ENCODE peak calls at places on chromosome 15, in eight cellular contexts. Q is right cardiac atrium, K is upper lobe of right lung, X is sigmoid colon, S is breast epithelium, W is thoracic aorta, H is heart left ventricle, V is neuronal stem cell. U is an unnamed sample. For H3K4me1 and H3K9me3, the result is how much of the 10 kb centered on the place peaks cover.

GRCh38 chr15:101567089-101567488 is 77.6 kb upstream of the PCSK6 start:
- DNase-seq in S (no peak), V (no peak), W (no peak), H (no peak), X (no peak), Q (no peak), K (no peak), U (no peak)

GRCh38 chr15:90934256-90934948 is 683 bp upstream of the UNC45A start:
- DNase-seq in H (peak), S (peak), X (peak), V (peak), W (no peak), Q (peak), K (peak), U (peak)

GRCh38 chr15:29612096-29612495 is 210.2 kb downstream of the TJP1 start:
- DNase-seq in S (no peak), X (no peak), W (no peak), V (no peak), Q (no peak), K (no peak), H (no peak), U (no peak)

GRCh38 chr15:33022629-33023028 is 171.9 kb downstream of the FMN1 start:
- DNase-seq in X (peak), K (peak), Q (peak), V (no peak), H (peak), S (peak), W (no peak), U (no peak)

GRCh38 chr15:94375997-94376396 is 144.6 kb downstream of the MCTP2 start:
- DNase-seq in K (no peak), Q (no peak), X (no peak), H (no peak), W (no peak), V (no peak), S (no peak), U (no peak)

GRCh38 chr15:28914046-28914445 is 28.3 kb downstream of the APBA2 start:
- DNase-seq in S (no peak), V (no peak), X (no peak), W (no peak), Q (no peak), H (no peak), K (peak), U (no peak)

GRCh38 chr15:58146734-58147133 is 8.6 kb downstream of the AQP9 start:
- DNase-seq in W (no peak), S (no peak), Q (no peak), V (no peak), H (no peak), X (no peak), K (no peak), U (no peak)

GRCh38 chr15:64681424-64682024 is 93.9 kb downstream of the RBPMS2 start:
- DNase-seq in K (no peak), S (no peak), V (peak), H (no peak), W (no peak), Q (no peak), X (no peak), U (peak)

GRCh38 chr15:57031605-57032004 is 113.2 kb downstream of the TCF12 start:
- DNase-seq in X (peak), K (no peak), H (peak), W (no peak), S (no peak), V (no peak), Q (no peak), U (no peak)

GRCh38 chr15:50624616-50625168 is 61.9 kb downstream of the TRPM7 start:
- DNase-seq in K (no peak), W (no peak), H (no peak), Q (no peak), X (no peak), S (no peak), V (no peak), U (no peak)

GRCh38 chr15:63969652-63970421 is 76.4 kb downstream of the DAPK2 start:
- DNase-seq in Q (no peak), K (peak), S (no peak), W (no peak), X (no peak), H (peak), V (no peak), U (peak)

GRCh38 chr15:35362195-35362829 is 183.7 kb downstream of the DPH6 start:
- DNase-seq in W (no peak), S (no peak), X (no peak), V (no peak), Q (no peak), K (no peak), H (peak), U (no peak)

GRCh38 chr15:29854413-29854812 is 32.1 kb upstream of the TJP1 start:
- DNase-seq in Q (no peak), H (no peak), X (no peak), S (no peak), V (no peak), W (no peak), K (no peak), U (no peak)

GRCh38 chr15:31843426-31844055 is 186.8 kb upstream of the CHRNA7 start:
- DNase-seq in S (no peak), H (no peak), X (no peak), K (no peak), V (no peak), W (no peak), Q (no peak), U (no peak)

GRCh38 chr15:55627730-55628368 is 39.7 kb upstream of the PYGO1 start:
- DNase-seq in Q (no peak), H (no peak), X (no peak), W (no peak), K (no peak), S (no peak), V (no peak), U (no peak)

GRCh38 chr15:49116108-49116507 is 39.3 kb downstream of the COPS2 start:
- DNase-seq in X (no peak), K (no peak), H (no peak), W (no peak), V (no peak), Q (no peak), S (no peak), U (no peak)

GRCh38 chr15:55921744-55922143 is 71.7 kb downstream of the NEDD4 start:
- DNase-seq in S (no peak), W (no peak), V (no peak), Q (no peak), K (no peak), X (no peak), H (no peak), U (no peak)

GRCh38 chr15:39641187-39641889 is 60.5 kb downstream of the THBS1 start:
- DNase-seq in K (no peak), Q (no peak), V (no peak), W (no peak), S (no peak), X (no peak), H (no peak), U (no peak)

GRCh38 chr15:73357999-73358665 is 10.6 kb downstream of the HCN4 start:
- DNase-seq in S (no peak), K (no peak), H (no peak), W (no peak), V (no peak), Q (peak), X (no peak), U (peak)

GRCh38 chr15:77014137-77015081 is 19.5 kb downstream of the PSTPIP1 start:
- DNase-seq in H (no peak), W (no peak), S (no peak), V (no peak), X (no peak), K (peak), Q (peak), U (no peak)

GRCh38 chr15:57216288-57216687 is 160.0 kb upstream of the CGNL1 start:
- DNase-seq in K (no peak), S (no peak), V (no peak), H (no peak), W (no peak), Q (no peak), X (no peak), U (no peak)

GRCh38 chr15:80106051-80106450 is 46.6 kb downstream of the ZFAND6 start:
- DNase-seq in V (no peak), Q (no peak), X (no peak), K (no peak), H (no peak), S (no peak), W (no peak), U (no peak)

GRCh38 chr15:81950841-81951414 is 94.9 kb downstream of the MEX3B start:
- DNase-seq in Q (no peak), V (no peak), S (no peak), X (no peak), K (no peak), W (no peak), H (no peak), U (no peak)

GRCh38 chr15:43514241-43515057 is 3.0 kb upstream of the MAP1A start:
- DNase-seq in V (no peak), X (no peak), K (peak), S (no peak), W (no peak), Q (peak), H (peak), U (no peak)

GRCh38 chr15:75193976-75194375 is 7.7 kb upstream of the C15orf39 start:
- DNase-seq in X (no peak), H (no peak), Q (peak), S (no peak), V (no peak), K (no peak), W (no peak), U (no peak)
- H3K4me1 ChIP-seq in X (under half), H (under half), Q (under half), S (under half), V (under half), K (under half), W (under half), U (under half)

DNA sequence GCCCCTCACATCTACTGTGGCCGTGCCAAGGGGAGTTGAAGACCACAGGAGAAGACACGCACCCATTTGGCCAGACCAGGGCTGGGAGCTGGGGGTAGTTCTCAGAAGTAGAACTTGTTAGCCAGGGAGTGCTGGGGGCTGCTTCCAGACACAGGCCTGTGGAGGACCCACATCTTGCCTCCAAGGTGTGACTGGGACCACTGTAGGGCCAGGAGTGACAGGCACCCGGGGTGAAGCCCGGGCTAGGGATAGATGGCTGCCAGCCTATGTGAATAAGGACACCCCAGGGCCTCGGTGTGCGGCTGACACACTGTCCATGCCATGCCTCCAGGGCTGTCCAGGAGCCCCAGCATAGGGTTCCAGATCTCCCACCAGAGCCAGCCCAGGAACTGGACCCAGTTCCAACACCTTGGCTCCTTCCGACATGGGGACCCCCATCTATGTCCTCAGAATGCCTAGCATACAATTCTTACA is 1.8 kb downstream of the ANPEP start:
- DNase-seq in K (no peak), X (no peak), H (no peak), Q (no peak), W (no peak), S (no peak), V (no peak), U (no peak)
- H3K4me3 ChIP-seq in K (no peak), X (no peak), H (no peak), Q (no peak), W (no peak), S (peak), V (no peak), U (no peak)

DNA sequence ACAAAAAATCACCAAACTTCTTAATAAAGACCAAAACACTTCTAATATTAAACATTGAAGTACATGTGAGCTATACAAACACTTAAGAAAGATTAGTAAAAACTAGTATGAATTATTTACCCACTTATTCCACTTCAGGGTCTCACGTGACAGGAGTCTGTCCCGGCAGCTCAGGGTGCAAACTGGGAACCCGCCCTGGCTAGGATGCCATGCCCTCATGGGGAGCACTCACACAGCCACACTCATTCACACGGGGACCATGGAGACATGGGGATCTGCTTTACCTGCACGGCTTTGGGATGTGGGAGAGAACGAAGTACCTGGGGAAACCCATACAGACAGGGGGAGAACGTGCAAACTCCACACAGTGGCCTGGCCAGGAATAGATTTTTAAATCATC is 179.3 kb upstream of the UBE3A start:
- DNase-seq in X (no peak), Q (no peak), V (no peak), W (no peak), K (no peak), H (no peak), S (no peak), U (no peak)
- H3K9me3 ChIP-seq in X (under half), Q (under half), V (under half), W (under half), K (under half), H (under half), S (under half), U (under half)

GRCh38 chr15:78444255-78444654 is 6.2 kb downstream of the IREB2 start:
- DNase-seq in H (no peak), Q (no peak), W (no peak), X (no peak), V (no peak), K (no peak), S (no peak), U (no peak)

GRCh38 chr15:78437762-78438594 is at the start of gene IREB2:
- DNase-seq in X (peak), V (peak), H (peak), S (peak), K (peak), W (peak), Q (peak), U (peak)

GRCh38 chr15:78438595-78439285 is 724 bp downstream of the IREB2 start:
- DNase-seq in K (no peak), H (no peak), S (no peak), W (no peak), V (peak), X (no peak), Q (no peak), U (no peak)

GRCh38 chr15:78437107-78437761 is 782 bp upstream of the IREB2 start:
- DNase-seq in Q (no peak), X (no peak), W (no peak), S (no peak), K (no peak), V (no peak), H (no peak), U (no peak)

DNA sequence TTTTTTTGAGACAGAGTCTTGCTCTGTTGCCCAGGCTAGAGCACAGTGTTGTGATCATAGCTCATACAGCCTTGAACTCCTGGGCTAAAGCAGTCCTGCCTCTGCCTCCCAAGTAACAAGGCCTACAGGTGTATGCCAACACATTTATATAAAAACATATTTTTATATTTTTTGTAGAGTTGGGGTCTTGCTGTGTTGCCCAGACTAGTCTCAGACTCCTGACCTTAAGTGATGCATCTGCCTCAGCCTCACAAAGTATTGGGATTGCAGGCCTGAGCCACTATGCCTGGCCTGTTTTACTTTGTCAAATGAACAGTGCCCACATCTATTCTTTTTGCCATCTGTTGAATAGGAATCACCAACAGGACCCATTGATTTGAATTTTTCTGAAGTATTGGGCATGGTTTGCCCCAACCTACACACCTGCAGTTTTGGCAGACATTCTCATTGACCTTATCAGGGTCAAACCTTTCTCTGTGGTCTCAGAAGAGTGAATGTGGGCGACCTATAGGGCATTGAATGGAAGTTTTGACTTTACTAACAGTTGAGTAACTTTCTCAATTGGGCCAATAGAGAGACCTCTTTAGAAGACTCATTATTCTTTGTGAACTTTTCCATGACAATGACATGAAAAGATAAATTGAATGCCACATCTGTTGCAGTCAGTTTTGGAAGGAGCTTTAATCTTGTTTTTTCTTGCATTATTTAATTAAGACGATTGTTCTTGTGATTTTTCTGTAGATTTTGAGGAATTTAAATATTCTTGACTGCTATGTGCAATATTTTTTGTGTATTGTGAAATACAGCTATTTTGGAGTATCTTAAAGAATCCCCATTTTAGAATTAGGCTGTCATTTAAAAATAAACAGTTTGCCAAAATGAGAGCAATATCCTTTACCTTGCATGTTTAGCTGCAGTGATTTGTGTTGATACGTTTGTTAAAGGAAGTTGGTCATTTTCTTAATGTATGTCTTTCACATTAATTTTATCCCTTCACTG is 2.7 kb downstream of the IREB2 start:
- DNase-seq in X (no peak), W (no peak), K (no peak), H (no peak), V (no peak), S (no peak), Q (no peak), U (no peak)
- H3K4me1 ChIP-seq in X (half or more), W (under half), K (under half), H (half or more), V (under half), S (under half), Q (under half), U (under half)

GRCh38 chr15:44735482-44736260 is 657 bp upstream of the TRIM69 start:
- DNase-seq in H (peak), K (no peak), X (peak), W (no peak), V (no peak), S (no peak), Q (peak), U (no peak)
- H3K4me3 ChIP-seq in H (no peak), K (no peak), X (no peak), W (peak), V (no peak), S (no peak), Q (no peak), U (no peak)

DNA sequence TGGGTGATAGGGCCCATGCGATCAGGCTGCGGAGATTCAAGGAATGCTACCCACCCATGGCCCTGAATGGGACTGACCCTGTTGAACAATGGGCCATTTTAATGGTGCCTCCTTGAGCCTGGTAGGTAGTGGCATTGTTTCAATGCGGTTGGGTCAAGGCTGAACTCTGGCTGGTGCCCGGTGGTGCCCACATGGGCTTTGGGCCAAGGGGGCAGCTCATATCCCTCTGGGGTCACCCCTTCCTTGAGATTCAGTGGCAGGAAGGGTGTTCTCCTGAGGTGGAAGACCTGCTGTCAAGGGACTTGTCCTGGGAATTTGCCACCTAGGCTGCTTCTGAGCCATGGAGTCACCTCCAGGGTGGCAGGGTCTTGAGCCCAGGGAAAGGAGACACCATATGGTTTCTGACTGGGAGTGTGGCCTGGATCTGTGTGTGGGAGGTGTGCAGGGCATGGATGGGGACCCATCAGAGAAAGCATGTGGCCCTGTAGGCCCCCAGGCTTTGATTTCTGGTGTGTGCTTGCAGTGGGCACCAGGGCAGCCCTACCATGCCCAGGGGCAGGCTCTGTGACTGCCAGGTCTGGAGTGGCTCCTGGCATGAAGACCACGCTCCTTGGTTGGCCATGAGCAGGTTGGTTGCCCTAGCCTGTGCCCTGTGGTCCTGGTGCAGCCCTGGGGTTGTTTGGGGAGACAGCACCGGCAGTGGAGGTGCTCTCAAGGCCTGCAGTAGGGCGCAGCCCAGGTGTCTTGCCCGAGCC is 199.9 kb downstream of the UBE3A start:
- DNase-seq in Q (peak), X (peak), V (no peak), H (no peak), W (no peak), S (peak), K (peak), U (no peak)
- H3K9me3 ChIP-seq in Q (under half), X (under half), V (half or more), H (under half), W (under half), S (half or more), K (under half), U (under half)

DNA sequence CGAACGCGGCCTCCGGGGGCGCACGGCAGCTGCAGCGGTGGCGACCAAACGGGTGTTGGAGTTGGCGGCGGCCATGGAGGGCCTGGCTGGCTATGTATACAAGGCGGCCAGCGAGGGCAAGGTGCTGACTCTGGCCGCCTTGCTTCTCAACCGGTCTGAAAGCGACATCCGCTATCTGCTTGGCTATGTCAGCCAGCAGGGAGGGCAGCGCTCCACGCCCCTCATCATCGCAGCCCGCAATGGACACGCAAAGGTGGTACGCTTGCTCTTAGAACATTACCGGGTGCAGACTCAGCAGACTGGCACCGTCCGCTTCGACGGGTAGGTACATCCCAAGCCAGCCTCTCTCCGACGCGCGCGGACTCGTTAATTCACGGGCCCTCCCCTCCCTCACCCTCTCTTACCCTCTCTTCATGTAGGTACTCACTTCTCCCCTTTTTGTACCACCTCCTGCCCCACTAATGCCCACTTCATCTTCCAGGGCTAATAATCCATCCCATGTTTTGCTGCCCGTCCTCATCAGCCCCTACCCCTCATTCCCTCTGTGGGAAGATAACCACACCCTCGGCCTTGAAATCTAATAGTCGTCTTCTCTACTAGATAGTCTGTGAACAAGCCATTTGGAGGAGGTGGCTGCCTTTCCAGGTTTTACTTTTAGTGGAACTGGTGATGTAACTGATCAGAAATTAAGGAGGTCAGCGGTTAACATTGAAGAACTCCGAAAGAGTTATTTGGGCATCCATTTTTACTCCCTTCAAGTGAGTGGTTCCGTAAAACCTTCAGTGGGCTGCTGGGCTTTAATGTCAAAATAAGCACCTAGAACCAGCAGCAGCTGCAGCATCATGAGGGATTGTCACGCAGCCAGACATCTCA is 1.0 kb downstream of the FEM1B start:
- DNase-seq in W (no peak), H (no peak), S (peak), X (no peak), K (no peak), Q (no peak), V (no peak), U (no peak)
- H3K4me1 ChIP-seq in W (under half), H (half or more), S (under half), X (half or more), K (half or more), Q (under half), V (under half), U (under half)